ENCODE peak calls at places on chromosomes 5 and 9, in eight cellular contexts. One of them, this sample, is unnamed.

GRCh38 chr5:24401767-24402166 is 243.0 kb downstream of the CDH10 start:
- DNase-seq in sigmoid colon: no peak
- DNase-seq in choroid plexus epithelial cell: peak
- DNase-seq in HFF-Myc: no peak
- DNase-seq in left lung: no peak
- DNase-seq in foreskin fibroblast: peak
- DNase-seq in HCT116: no peak
- DNase-seq in cardiac muscle cell: peak
- DNase-seq in this sample: no peak

GRCh38 chr5:175824621-175825020 is 46.8 kb upstream of the CPLX2 start:
- DNase-seq in sigmoid colon: no peak
- DNase-seq in choroid plexus epithelial cell: no peak
- DNase-seq in HFF-Myc: no peak
- DNase-seq in left lung: no peak
- DNase-seq in foreskin fibroblast: no peak
- DNase-seq in HCT116: no peak
- DNase-seq in cardiac muscle cell: no peak
- DNase-seq in this sample: no peak

GRCh38 chr5:149210229-149210628 is 61.4 kb upstream of the AFAP1L1 start:
- DNase-seq in sigmoid colon: no peak
- DNase-seq in choroid plexus epithelial cell: peak
- DNase-seq in HFF-Myc: no peak
- DNase-seq in left lung: no peak
- DNase-seq in foreskin fibroblast: peak
- DNase-seq in HCT116: peak
- DNase-seq in cardiac muscle cell: peak
- DNase-seq in this sample: no peak

GRCh38 chr5:103901885-103902284 is 339.3 kb upstream of the NUDT12 start:
- DNase-seq in sigmoid colon: no peak
- DNase-seq in choroid plexus epithelial cell: peak
- DNase-seq in HFF-Myc: no peak
- DNase-seq in left lung: no peak
- DNase-seq in foreskin fibroblast: no peak
- DNase-seq in HCT116: no peak
- DNase-seq in cardiac muscle cell: no peak
- DNase-seq in this sample: no peak

GRCh38 chr5:58264276-58264675 is 195.6 kb downstream of the PLK2 start:
- DNase-seq in sigmoid colon: no peak
- DNase-seq in choroid plexus epithelial cell: peak
- DNase-seq in HFF-Myc: no peak
- DNase-seq in left lung: no peak
- DNase-seq in foreskin fibroblast: peak
- DNase-seq in HCT116: no peak
- DNase-seq in cardiac muscle cell: peak
- DNase-seq in this sample: no peak

GRCh38 chr5:1175801-1176472 is 25.5 kb upstream of the SLC6A19 start:
- DNase-seq in sigmoid colon: no peak
- DNase-seq in choroid plexus epithelial cell: no peak
- DNase-seq in HFF-Myc: no peak
- DNase-seq in left lung: peak
- DNase-seq in foreskin fibroblast: no peak
- DNase-seq in HCT116: no peak
- DNase-seq in cardiac muscle cell: no peak
- DNase-seq in this sample: no peak

GRCh38 chr9:137163101-137163661 is 6.7 kb downstream of the LRRC26 start:
- DNase-seq in sigmoid colon: no peak
- DNase-seq in choroid plexus epithelial cell: peak
- DNase-seq in HFF-Myc: no peak
- DNase-seq in left lung: no peak
- DNase-seq in foreskin fibroblast: peak
- DNase-seq in HCT116: peak
- DNase-seq in cardiac muscle cell: no peak
- DNase-seq in this sample: no peak

GRCh38 chr9:136328622-136329041 is 1.3 kb downstream of the GPSM1 start:
- DNase-seq in sigmoid colon: peak
- DNase-seq in choroid plexus epithelial cell: peak
- DNase-seq in HFF-Myc: no peak
- DNase-seq in left lung: no peak
- DNase-seq in foreskin fibroblast: peak
- DNase-seq in HCT116: no peak
- DNase-seq in cardiac muscle cell: peak
- DNase-seq in this sample: no peak

GRCh38 chr9:70439991-70440706 is 25.7 kb upstream of the KLF9 start:
- DNase-seq in sigmoid colon: no peak
- DNase-seq in choroid plexus epithelial cell: peak
- DNase-seq in HFF-Myc: no peak
- DNase-seq in left lung: no peak
- DNase-seq in foreskin fibroblast: peak
- DNase-seq in HCT116: no peak
- DNase-seq in cardiac muscle cell: no peak
- DNase-seq in this sample: no peak

GRCh38 chr9:26945591-26945990 is 1.5 kb downstream of the PLAA start:
- DNase-seq in sigmoid colon: no peak
- DNase-seq in choroid plexus epithelial cell: no peak
- DNase-seq in HFF-Myc: no peak
- DNase-seq in left lung: no peak
- DNase-seq in foreskin fibroblast: no peak
- DNase-seq in HCT116: no peak
- DNase-seq in cardiac muscle cell: no peak
- DNase-seq in this sample: no peak

GRCh38 chr5:141363952-141364660 is at the start of gene PCDHGA5:
- DNase-seq in sigmoid colon: no peak
- DNase-seq in choroid plexus epithelial cell: no peak
- DNase-seq in HFF-Myc: no peak
- DNase-seq in left lung: no peak
- DNase-seq in foreskin fibroblast: peak
- DNase-seq in HCT116: no peak
- DNase-seq in cardiac muscle cell: peak
- DNase-seq in this sample: no peak

GRCh38 chr5:167582263-167582662 is 709.2 kb upstream of the WWC1 start:
- DNase-seq in sigmoid colon: no peak
- DNase-seq in choroid plexus epithelial cell: peak
- DNase-seq in HFF-Myc: no peak
- DNase-seq in left lung: no peak
- DNase-seq in foreskin fibroblast: peak
- DNase-seq in HCT116: no peak
- DNase-seq in cardiac muscle cell: peak
- DNase-seq in this sample: no peak

GRCh38 chr9:99115947-99116543 is 11.1 kb downstream of the TGFBR1 start:
- DNase-seq in sigmoid colon: no peak
- DNase-seq in choroid plexus epithelial cell: no peak
- DNase-seq in HFF-Myc: no peak
- DNase-seq in left lung: no peak
- DNase-seq in foreskin fibroblast: peak
- DNase-seq in HCT116: no peak
- DNase-seq in cardiac muscle cell: no peak
- DNase-seq in this sample: no peak

GRCh38 chr5:56669534-56670483 is 145.5 kb upstream of the MAP3K1 start:
- DNase-seq in sigmoid colon: peak
- DNase-seq in choroid plexus epithelial cell: peak
- DNase-seq in HFF-Myc: no peak
- DNase-seq in left lung: peak
- DNase-seq in foreskin fibroblast: peak
- DNase-seq in HCT116: no peak
- DNase-seq in cardiac muscle cell: peak
- DNase-seq in this sample: peak

DNA sequence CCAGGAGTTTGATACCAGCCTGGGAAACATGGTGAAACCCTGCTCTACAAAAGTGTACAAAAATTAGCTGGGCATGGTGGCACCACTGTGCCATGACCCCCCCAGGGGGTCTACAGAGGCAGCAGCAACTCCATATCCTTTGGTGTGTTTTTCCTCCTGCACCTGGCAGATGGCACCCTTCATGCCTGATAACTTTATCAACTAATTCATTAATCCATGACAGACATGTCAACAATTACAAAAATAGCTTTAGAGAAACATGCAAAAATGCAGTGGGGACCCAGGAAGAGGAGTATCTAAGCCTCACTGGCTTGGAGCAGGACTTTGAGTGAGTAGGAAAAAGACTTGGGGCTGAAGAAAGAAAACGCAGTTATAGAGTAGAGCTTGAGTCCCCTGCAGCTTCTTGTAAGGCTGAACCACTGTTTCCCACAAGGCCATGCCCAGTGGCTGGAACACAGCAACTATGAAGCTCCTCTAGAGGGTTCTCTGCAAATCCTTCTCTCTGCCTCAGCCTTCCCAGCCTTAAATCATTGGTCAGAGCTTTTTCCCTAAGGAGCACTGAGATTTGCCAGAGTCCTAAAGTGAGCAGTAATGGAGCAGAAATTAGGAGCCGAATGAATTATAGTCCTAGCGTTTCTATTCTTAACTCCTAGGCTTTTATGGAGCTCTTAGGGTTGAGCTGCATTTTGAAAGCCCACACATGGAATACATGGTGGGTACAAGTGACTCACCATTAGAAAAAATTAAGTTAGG is 25.5 kb upstream of the B4GALT1 start:
- DNase-seq in sigmoid colon: no peak
- DNase-seq in choroid plexus epithelial cell: no peak
- DNase-seq in HFF-Myc: no peak
- DNase-seq in left lung: no peak
- DNase-seq in foreskin fibroblast: peak
- DNase-seq in HCT116: no peak
- DNase-seq in cardiac muscle cell: no peak
- DNase-seq in this sample: no peak
- TF ChIP-seq CTCF in sigmoid colon: no peak
- TF ChIP-seq CTCF in choroid plexus epithelial cell: no peak
- TF ChIP-seq CTCF in HFF-Myc: no peak
- TF ChIP-seq CTCF in left lung: no peak
- TF ChIP-seq CTCF in foreskin fibroblast: no peak
- TF ChIP-seq CTCF in HCT116: no peak
- TF ChIP-seq CTCF in cardiac muscle cell: no peak
- TF ChIP-seq CTCF in this sample: no peak

GRCh38 chr5:126016256-126016655 is 407.0 kb upstream of the GRAMD2B start:
- DNase-seq in sigmoid colon: no peak
- DNase-seq in choroid plexus epithelial cell: no peak
- DNase-seq in HFF-Myc: no peak
- DNase-seq in left lung: no peak
- DNase-seq in foreskin fibroblast: peak
- DNase-seq in HCT116: no peak
- DNase-seq in cardiac muscle cell: peak
- DNase-seq in this sample: no peak

GRCh38 chr5:126009566-126009965 is 413.6 kb upstream of the GRAMD2B start:
- DNase-seq in sigmoid colon: no peak
- DNase-seq in choroid plexus epithelial cell: no peak
- DNase-seq in HFF-Myc: no peak
- DNase-seq in left lung: no peak
- DNase-seq in foreskin fibroblast: no peak
- DNase-seq in HCT116: no peak
- DNase-seq in cardiac muscle cell: no peak
- DNase-seq in this sample: no peak

GRCh38 chr5:126015244-126016054 is 407.8 kb upstream of the GRAMD2B start:
- DNase-seq in sigmoid colon: no peak
- DNase-seq in choroid plexus epithelial cell: peak
- DNase-seq in HFF-Myc: no peak
- DNase-seq in left lung: no peak
- DNase-seq in foreskin fibroblast: peak
- DNase-seq in HCT116: no peak
- DNase-seq in cardiac muscle cell: peak
- DNase-seq in this sample: no peak

GRCh38 chr5:126014691-126015090 is 408.5 kb upstream of the GRAMD2B start:
- DNase-seq in sigmoid colon: no peak
- DNase-seq in choroid plexus epithelial cell: no peak
- DNase-seq in HFF-Myc: no peak
- DNase-seq in left lung: no peak
- DNase-seq in foreskin fibroblast: no peak
- DNase-seq in HCT116: no peak
- DNase-seq in cardiac muscle cell: no peak
- DNase-seq in this sample: no peak
- H3K4me3 ChIP-seq in sigmoid colon: no peak
- H3K4me3 ChIP-seq in choroid plexus epithelial cell: no peak
- H3K4me3 ChIP-seq in HFF-Myc: no peak
- H3K4me3 ChIP-seq in left lung: no peak
- H3K4me3 ChIP-seq in foreskin fibroblast: no peak
- H3K4me3 ChIP-seq in HCT116: no peak
- H3K4me3 ChIP-seq in cardiac muscle cell: no peak
- H3K4me3 ChIP-seq in this sample: no peak

DNA sequence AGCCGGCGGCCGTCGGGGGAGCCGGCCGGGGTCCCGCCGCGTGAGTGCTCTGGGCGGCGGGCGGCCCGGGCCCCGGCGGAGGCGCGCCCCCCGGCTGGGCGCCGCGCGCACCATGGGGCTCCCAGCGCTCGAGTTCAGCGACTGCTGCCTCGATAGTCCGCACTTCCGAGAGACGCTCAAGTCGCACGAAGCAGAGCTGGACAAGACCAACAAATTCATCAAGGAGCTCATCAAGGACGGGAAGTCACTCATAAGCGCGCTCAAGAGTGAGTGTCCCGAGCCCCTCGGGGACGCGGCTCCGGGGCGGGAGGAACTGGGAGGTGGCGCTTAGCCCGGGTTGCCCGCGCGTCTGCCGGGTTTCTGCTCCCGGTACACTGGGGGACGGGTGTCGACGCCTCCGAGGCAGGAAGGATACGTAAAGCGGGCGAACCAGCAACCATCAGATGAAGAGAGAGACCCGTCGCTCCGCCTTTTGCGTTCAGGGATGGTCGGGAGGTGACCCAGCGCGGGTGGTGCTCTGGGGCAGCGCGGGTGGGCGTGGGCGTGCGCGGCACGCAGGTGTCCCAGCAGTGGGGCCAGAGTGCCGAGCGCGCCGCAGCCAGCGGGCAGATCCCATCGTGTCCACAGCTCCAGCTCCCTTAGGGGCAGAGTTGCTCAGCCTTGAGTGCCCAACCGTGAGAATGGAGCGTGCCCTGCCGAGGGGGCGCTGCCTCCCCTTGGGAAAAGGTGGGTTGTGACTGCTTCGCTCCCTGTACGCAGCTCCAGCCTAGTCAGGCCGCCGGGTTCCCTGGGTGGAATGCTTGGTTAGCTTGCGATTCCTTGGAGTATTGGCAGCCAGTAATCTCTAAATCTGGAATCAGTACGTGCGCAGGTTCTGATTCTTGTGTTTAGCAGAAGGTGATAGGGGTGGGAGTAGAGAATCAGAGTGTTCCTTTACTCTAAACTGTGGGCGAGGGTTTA is 753 bp downstream of the ARHGAP26 start:
- DNase-seq in sigmoid colon: peak
- DNase-seq in choroid plexus epithelial cell: peak
- DNase-seq in HFF-Myc: no peak
- DNase-seq in left lung: peak
- DNase-seq in foreskin fibroblast: peak
- DNase-seq in HCT116: no peak
- DNase-seq in cardiac muscle cell: peak
- DNase-seq in this sample: no peak
- TF ChIP-seq CTCF in sigmoid colon: no peak
- TF ChIP-seq CTCF in choroid plexus epithelial cell: peak
- TF ChIP-seq CTCF in HFF-Myc: no peak
- TF ChIP-seq CTCF in left lung: no peak
- TF ChIP-seq CTCF in foreskin fibroblast: peak
- TF ChIP-seq CTCF in HCT116: peak
- TF ChIP-seq CTCF in cardiac muscle cell: no peak
- TF ChIP-seq CTCF in this sample: peak

DNA sequence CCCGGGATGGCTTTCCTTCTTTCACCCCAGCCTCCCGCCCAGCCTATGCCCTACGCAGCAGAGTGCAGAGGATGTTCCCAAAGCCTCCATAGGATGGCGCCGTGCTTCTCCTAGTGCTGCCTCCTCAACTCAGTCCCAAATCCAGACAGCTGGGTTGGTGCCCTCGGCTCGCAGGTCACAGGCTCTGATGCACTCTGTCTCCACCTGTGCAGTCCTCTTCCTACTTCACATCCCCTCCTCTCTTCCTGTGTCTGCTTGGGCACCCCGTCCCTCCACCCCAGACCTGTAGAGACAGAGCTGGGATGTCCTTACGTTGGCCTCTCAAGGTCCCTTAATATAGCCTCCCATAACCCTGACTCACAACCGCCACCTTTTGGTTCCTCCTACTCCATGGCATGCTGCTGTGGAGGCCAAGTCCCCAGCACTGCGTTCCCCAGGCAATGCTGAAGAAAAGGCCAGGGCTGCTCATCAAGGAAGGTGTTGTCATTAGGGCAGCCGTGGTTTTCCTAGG is 314.4 kb downstream of the GADD45G start:
- DNase-seq in sigmoid colon: no peak
- DNase-seq in choroid plexus epithelial cell: no peak
- DNase-seq in HFF-Myc: no peak
- DNase-seq in left lung: no peak
- DNase-seq in foreskin fibroblast: no peak
- DNase-seq in HCT116: peak
- DNase-seq in cardiac muscle cell: peak
- DNase-seq in this sample: peak
- H3K4me3 ChIP-seq in sigmoid colon: no peak
- H3K4me3 ChIP-seq in choroid plexus epithelial cell: no peak
- H3K4me3 ChIP-seq in HFF-Myc: no peak
- H3K4me3 ChIP-seq in left lung: no peak
- H3K4me3 ChIP-seq in foreskin fibroblast: no peak
- H3K4me3 ChIP-seq in HCT116: no peak
- H3K4me3 ChIP-seq in cardiac muscle cell: no peak
- H3K4me3 ChIP-seq in this sample: no peak

This sample was measured in GM12864.